ENCODE peak calls at places on chromosomes 4 and X, in five cellular contexts. One of them, this sample, is unnamed.

GRCh38 chr4:80156410-80156809 is 40.9 kb upstream of the PRDM8 start:
- DNase-seq in HT1080: no peak
- DNase-seq in activated CD4-positive, alpha-beta T cell treated with anti-CD3 and anti-CD28 coated beads for 48 hours: no peak
- DNase-seq in nucleus accumbens: no peak
- DNase-seq in cardiac muscle cell: no peak
- DNase-seq in this sample: no peak

GRCh38 chrX:150543230-150544155 is 24.9 kb upstream of the MTM1 start:
- DNase-seq in nucleus accumbens: no peak
- DNase-seq in activated CD4-positive, alpha-beta T cell treated with anti-CD3 and anti-CD28 coated beads for 48 hours: no peak
- DNase-seq in HT1080: no peak
- DNase-seq in cardiac muscle cell: no peak
- DNase-seq in this sample: peak

GRCh38 chr4:48761286-48761685 is 18.8 kb downstream of the FRYL start:
- DNase-seq in activated CD4-positive, alpha-beta T cell treated with anti-CD3 and anti-CD28 coated beads for 48 hours: no peak
- DNase-seq in HT1080: no peak
- DNase-seq in nucleus accumbens: no peak
- DNase-seq in cardiac muscle cell: no peak
- DNase-seq in this sample: no peak

GRCh38 chr4:165096776-165097175 is 15.9 kb downstream of the TMEM192 start:
- DNase-seq in nucleus accumbens: no peak
- DNase-seq in cardiac muscle cell: peak
- DNase-seq in HT1080: peak
- DNase-seq in activated CD4-positive, alpha-beta T cell treated with anti-CD3 and anti-CD28 coated beads for 48 hours: no peak
- DNase-seq in this sample: no peak

GRCh38 chr4:15318621-15319348 is 109.0 kb upstream of the C1QTNF7 start:
- DNase-seq in cardiac muscle cell: no peak
- DNase-seq in nucleus accumbens: no peak
- DNase-seq in activated CD4-positive, alpha-beta T cell treated with anti-CD3 and anti-CD28 coated beads for 48 hours: no peak
- DNase-seq in HT1080: no peak
- DNase-seq in this sample: no peak

GRCh38 chr4:150010525-150011126 is 67.6 kb upstream of the DCLK2 start:
- DNase-seq in activated CD4-positive, alpha-beta T cell treated with anti-CD3 and anti-CD28 coated beads for 48 hours: no peak
- DNase-seq in nucleus accumbens: no peak
- DNase-seq in cardiac muscle cell: peak
- DNase-seq in HT1080: peak
- DNase-seq in this sample: no peak

GRCh38 chr4:81628489-81628888 is 156.8 kb upstream of the RASGEF1B start:
- DNase-seq in HT1080: no peak
- DNase-seq in nucleus accumbens: no peak
- DNase-seq in activated CD4-positive, alpha-beta T cell treated with anti-CD3 and anti-CD28 coated beads for 48 hours: no peak
- DNase-seq in cardiac muscle cell: no peak
- DNase-seq in this sample: no peak

GRCh38 chr4:15341733-15342300 is 86.0 kb upstream of the C1QTNF7 start:
- DNase-seq in HT1080: no peak
- DNase-seq in cardiac muscle cell: no peak
- DNase-seq in activated CD4-positive, alpha-beta T cell treated with anti-CD3 and anti-CD28 coated beads for 48 hours: no peak
- DNase-seq in nucleus accumbens: no peak
- DNase-seq in this sample: no peak

GRCh38 chr4:141609243-141609642 is 27.1 kb upstream of the IL15 start:
- DNase-seq in activated CD4-positive, alpha-beta T cell treated with anti-CD3 and anti-CD28 coated beads for 48 hours: no peak
- DNase-seq in HT1080: peak
- DNase-seq in nucleus accumbens: no peak
- DNase-seq in cardiac muscle cell: peak
- DNase-seq in this sample: no peak

GRCh38 chr4:37964734-37965457 is 4.7 kb downstream of the PTTG2 start:
- DNase-seq in activated CD4-positive, alpha-beta T cell treated with anti-CD3 and anti-CD28 coated beads for 48 hours: no peak
- DNase-seq in nucleus accumbens: no peak
- DNase-seq in HT1080: no peak
- DNase-seq in cardiac muscle cell: no peak
- DNase-seq in this sample: no peak

GRCh38 chr4:12576409-12576808 is 907.7 kb downstream of the RAB28 start:
- DNase-seq in activated CD4-positive, alpha-beta T cell treated with anti-CD3 and anti-CD28 coated beads for 48 hours: no peak
- DNase-seq in HT1080: no peak
- DNase-seq in cardiac muscle cell: no peak
- DNase-seq in nucleus accumbens: no peak
- DNase-seq in this sample: no peak

GRCh38 chrX:43269201-43269600 is 386.9 kb upstream of the MAOA start:
- DNase-seq in cardiac muscle cell: peak
- DNase-seq in activated CD4-positive, alpha-beta T cell treated with anti-CD3 and anti-CD28 coated beads for 48 hours: no peak
- DNase-seq in nucleus accumbens: no peak
- DNase-seq in HT1080: peak
- DNase-seq in this sample: no peak

GRCh38 chr4:38330321-38330720 is 333.7 kb upstream of the KLF3 start:
- DNase-seq in HT1080: no peak
- DNase-seq in nucleus accumbens: no peak
- DNase-seq in activated CD4-positive, alpha-beta T cell treated with anti-CD3 and anti-CD28 coated beads for 48 hours: no peak
- DNase-seq in cardiac muscle cell: no peak
- DNase-seq in this sample: no peak

GRCh38 chr4:83516042-83516772 is 19.7 kb upstream of the GPAT3 start:
- DNase-seq in cardiac muscle cell: peak
- DNase-seq in HT1080: peak
- DNase-seq in activated CD4-positive, alpha-beta T cell treated with anti-CD3 and anti-CD28 coated beads for 48 hours: no peak
- DNase-seq in nucleus accumbens: no peak
- DNase-seq in this sample: no peak

GRCh38 chr4:186104895-186105720 is 604 bp downstream of the FAM149A start:
- DNase-seq in activated CD4-positive, alpha-beta T cell treated with anti-CD3 and anti-CD28 coated beads for 48 hours: peak
- DNase-seq in nucleus accumbens: no peak
- DNase-seq in cardiac muscle cell: peak
- DNase-seq in HT1080: no peak
- DNase-seq in this sample: no peak

GRCh38 chrX:41759817-41760216 is 35.8 kb downstream of the GPR82 start:
- DNase-seq in cardiac muscle cell: peak
- DNase-seq in HT1080: no peak
- DNase-seq in nucleus accumbens: no peak
- DNase-seq in activated CD4-positive, alpha-beta T cell treated with anti-CD3 and anti-CD28 coated beads for 48 hours: no peak
- DNase-seq in this sample: no peak

GRCh38 chr4:104592894-104593470 is 98.3 kb upstream of the CXXC4 start:
- DNase-seq in nucleus accumbens: no peak
- DNase-seq in activated CD4-positive, alpha-beta T cell treated with anti-CD3 and anti-CD28 coated beads for 48 hours: no peak
- DNase-seq in cardiac muscle cell: peak
- DNase-seq in HT1080: no peak
- DNase-seq in this sample: no peak

GRCh38 chrX:11419102-11419501 is 125.9 kb downstream of the AMELX start:
- DNase-seq in cardiac muscle cell: no peak
- DNase-seq in nucleus accumbens: no peak
- DNase-seq in activated CD4-positive, alpha-beta T cell treated with anti-CD3 and anti-CD28 coated beads for 48 hours: no peak
- DNase-seq in HT1080: no peak
- DNase-seq in this sample: no peak

GRCh38 chrX:106612403-106612789 is 618 bp downstream of the RADX start:
- DNase-seq in activated CD4-positive, alpha-beta T cell treated with anti-CD3 and anti-CD28 coated beads for 48 hours: no peak
- DNase-seq in cardiac muscle cell: no peak
- DNase-seq in HT1080: no peak
- DNase-seq in nucleus accumbens: no peak
- DNase-seq in this sample: no peak

GRCh38 chrX:119759333-119759766 is 962 bp downstream of the SOWAHD start:
- DNase-seq in activated CD4-positive, alpha-beta T cell treated with anti-CD3 and anti-CD28 coated beads for 48 hours: no peak
- DNase-seq in HT1080: no peak
- DNase-seq in nucleus accumbens: no peak
- DNase-seq in cardiac muscle cell: no peak
- DNase-seq in this sample: no peak

GRCh38 chrX:154457491-154458115 is 478 bp upstream of the PLXNA3 start:
- DNase-seq in nucleus accumbens: peak
- DNase-seq in activated CD4-positive, alpha-beta T cell treated with anti-CD3 and anti-CD28 coated beads for 48 hours: peak
- DNase-seq in HT1080: peak
- DNase-seq in cardiac muscle cell: no peak
- DNase-seq in this sample: no peak

GRCh38 chrX:140274761-140275525 is 229.9 kb downstream of the SOX3 start:
- DNase-seq in cardiac muscle cell: peak
- DNase-seq in HT1080: peak
- DNase-seq in nucleus accumbens: no peak
- DNase-seq in activated CD4-positive, alpha-beta T cell treated with anti-CD3 and anti-CD28 coated beads for 48 hours: no peak
- DNase-seq in this sample: no peak

GRCh38 chr4:40475609-40476008 is 140.5 kb downstream of the CHRNA9 start:
- DNase-seq in activated CD4-positive, alpha-beta T cell treated with anti-CD3 and anti-CD28 coated beads for 48 hours: no peak
- DNase-seq in cardiac muscle cell: no peak
- DNase-seq in HT1080: no peak
- DNase-seq in nucleus accumbens: no peak
- DNase-seq in this sample: no peak

GRCh38 chr4:9962611-9963314 is 58.5 kb downstream of the SLC2A9 start:
- DNase-seq in cardiac muscle cell: no peak
- DNase-seq in activated CD4-positive, alpha-beta T cell treated with anti-CD3 and anti-CD28 coated beads for 48 hours: no peak
- DNase-seq in nucleus accumbens: no peak
- DNase-seq in HT1080: no peak
- DNase-seq in this sample: no peak

GRCh38 chr4:163107754-163108153 is 58.9 kb downstream of the NAF1 start:
- DNase-seq in nucleus accumbens: no peak
- DNase-seq in HT1080: no peak
- DNase-seq in cardiac muscle cell: peak
- DNase-seq in activated CD4-positive, alpha-beta T cell treated with anti-CD3 and anti-CD28 coated beads for 48 hours: no peak
- DNase-seq in this sample: no peak

GRCh38 chrX:119885554-119886428 is 9.9 kb upstream of the AKAP14 start:
- DNase-seq in cardiac muscle cell: peak
- DNase-seq in nucleus accumbens: no peak
- DNase-seq in HT1080: peak
- DNase-seq in activated CD4-positive, alpha-beta T cell treated with anti-CD3 and anti-CD28 coated beads for 48 hours: peak
- DNase-seq in this sample: no peak

GRCh38 chrX:6505960-6506359 is 29.0 kb downstream of the VCX3A start:
- DNase-seq in HT1080: no peak
- DNase-seq in cardiac muscle cell: no peak
- DNase-seq in nucleus accumbens: no peak
- DNase-seq in activated CD4-positive, alpha-beta T cell treated with anti-CD3 and anti-CD28 coated beads for 48 hours: no peak
- DNase-seq in this sample: no peak

GRCh38 chr4:6916587-6917444 is 7.2 kb downstream of the TBC1D14 start:
- DNase-seq in nucleus accumbens: no peak
- DNase-seq in activated CD4-positive, alpha-beta T cell treated with anti-CD3 and anti-CD28 coated beads for 48 hours: peak
- DNase-seq in cardiac muscle cell: peak
- DNase-seq in HT1080: no peak
- DNase-seq in this sample: no peak

GRCh38 chr4:111639876-111640275 is 505.4 kb upstream of the FAM241A start:
- DNase-seq in HT1080: peak
- DNase-seq in cardiac muscle cell: peak
- DNase-seq in nucleus accumbens: no peak
- DNase-seq in activated CD4-positive, alpha-beta T cell treated with anti-CD3 and anti-CD28 coated beads for 48 hours: no peak
- DNase-seq in this sample: no peak

GRCh38 chrX:22165732-22166457 is 106.8 kb upstream of the CBLL2 start:
- DNase-seq in activated CD4-positive, alpha-beta T cell treated with anti-CD3 and anti-CD28 coated beads for 48 hours: no peak
- DNase-seq in cardiac muscle cell: peak
- DNase-seq in HT1080: peak
- DNase-seq in nucleus accumbens: no peak
- DNase-seq in this sample: no peak

GRCh38 chrX:31126205-31126604 is 54.4 kb upstream of the FTHL17 start:
- DNase-seq in HT1080: no peak
- DNase-seq in activated CD4-positive, alpha-beta T cell treated with anti-CD3 and anti-CD28 coated beads for 48 hours: no peak
- DNase-seq in nucleus accumbens: no peak
- DNase-seq in cardiac muscle cell: peak
- DNase-seq in this sample: no peak

GRCh38 chrX:54447461-54447860 is 7.3 kb downstream of the TSR2 start:
- DNase-seq in HT1080: no peak
- DNase-seq in activated CD4-positive, alpha-beta T cell treated with anti-CD3 and anti-CD28 coated beads for 48 hours: peak
- DNase-seq in cardiac muscle cell: peak
- DNase-seq in nucleus accumbens: no peak
- DNase-seq in this sample: no peak

GRCh38 chr4:86117781-86118302 is 242.0 kb downstream of the MAPK10 start:
- DNase-seq in cardiac muscle cell: peak
- DNase-seq in HT1080: peak
- DNase-seq in nucleus accumbens: no peak
- DNase-seq in activated CD4-positive, alpha-beta T cell treated with anti-CD3 and anti-CD28 coated beads for 48 hours: no peak
- DNase-seq in this sample: no peak

GRCh38 chrX:103879339-103879738 is 47.3 kb upstream of the RAB9B start:
- DNase-seq in activated CD4-positive, alpha-beta T cell treated with anti-CD3 and anti-CD28 coated beads for 48 hours: no peak
- DNase-seq in nucleus accumbens: no peak
- DNase-seq in cardiac muscle cell: peak
- DNase-seq in HT1080: peak
- DNase-seq in this sample: no peak

GRCh38 chrX:107716045-107716684 is 59.4 kb downstream of the TSC22D3 start:
- DNase-seq in cardiac muscle cell: peak
- DNase-seq in nucleus accumbens: peak
- DNase-seq in HT1080: peak
- DNase-seq in activated CD4-positive, alpha-beta T cell treated with anti-CD3 and anti-CD28 coated beads for 48 hours: peak
- DNase-seq in this sample: no peak

GRCh38 chrX:12988797-12989196 is 13.9 kb downstream of the TMSB4X start:
- DNase-seq in HT1080: peak
- DNase-seq in cardiac muscle cell: peak
- DNase-seq in activated CD4-positive, alpha-beta T cell treated with anti-CD3 and anti-CD28 coated beads for 48 hours: no peak
- DNase-seq in nucleus accumbens: no peak
- DNase-seq in this sample: no peak

GRCh38 chr4:10417720-10418119 is 39.5 kb downstream of the ZNF518B start:
- DNase-seq in HT1080: no peak
- DNase-seq in nucleus accumbens: no peak
- DNase-seq in activated CD4-positive, alpha-beta T cell treated with anti-CD3 and anti-CD28 coated beads for 48 hours: no peak
- DNase-seq in cardiac muscle cell: no peak
- DNase-seq in this sample: no peak

GRCh38 chr4:64250061-64250460 is 159.2 kb downstream of the TECRL start:
- DNase-seq in nucleus accumbens: no peak
- DNase-seq in activated CD4-positive, alpha-beta T cell treated with anti-CD3 and anti-CD28 coated beads for 48 hours: no peak
- DNase-seq in HT1080: no peak
- DNase-seq in cardiac muscle cell: no peak
- DNase-seq in this sample: no peak

This sample was measured in GM12878.